ENCODE peak calls at places on chromosomes 11 and 22, in five cellular contexts. K, C, D, U and E are unnamed samples.

GRCh38 chr11:66082936-66083698 is 13.0 kb downstream of the PACS1 start:
- DNase-seq in K (no peak), C (no peak), D (no peak), U (no peak), E (no peak)

GRCh38 chr11:45662665-45663485 is 2.5 kb downstream of the CHST1 start:
- DNase-seq in K (peak; percentile 89), C (no peak), D (no peak), U (no peak), E (no peak)

GRCh38 chr22:35560366-35560765 is 19.7 kb downstream of the RASD2 start:
- DNase-seq in K (no peak), C (no peak), D (no peak), U (no peak), E (no peak)

GRCh38 chr22:44623771-44624510 is 78.1 kb upstream of the PRR5 start:
- DNase-seq in K (peak; percentile 22), C (peak; percentile 59), D (peak; percentile 28), U (no peak), E (no peak)

GRCh38 chr11:72069787-72070251 is 10.5 kb downstream of the NUMA1 start:
- DNase-seq in K (peak; percentile 84), C (peak; percentile 84), D (no peak), U (peak; percentile 53), E (no peak)

GRCh38 chr11:64139045-64139444 is 26.9 kb downstream of the MACROD1 start:
- DNase-seq in K (no peak), C (no peak), D (no peak), U (no peak), E (no peak)

GRCh38 chr11:67060111-67060522 is 3.5 kb downstream of the RHOD start:
- DNase-seq in K (peak; percentile 36), C (peak; percentile 57), D (no peak), U (no peak), E (no peak)

GRCh38 chr11:44621140-44621681 is 55.7 kb downstream of the CD82 start:
- DNase-seq in K (peak; percentile 41), C (peak; percentile 72), D (peak; percentile 62), U (peak; percentile 78), E (peak; percentile 71)

GRCh38 chr22:42817556-42817955 is 39.5 kb downstream of the ARFGAP3 start:
- DNase-seq in K (no peak), C (no peak), D (no peak), U (no peak), E (no peak)

GRCh38 chr22:39383841-39384625 is 15.5 kb upstream of the TAB1 start:
- DNase-seq in K (peak; percentile 46), C (no peak), D (no peak), U (no peak), E (no peak)

GRCh38 chr22:29524440-29525191 is 28.9 kb downstream of the THOC5 start:
- DNase-seq in K (peak; percentile 13), C (peak; percentile 8), D (peak; percentile 60), U (peak; percentile 57), E (peak; percentile 33)

GRCh38 chr11:13114566-13115465 is 105.7 kb downstream of the RASSF10 start:
- DNase-seq in K (no peak), C (peak; percentile 49), D (no peak), U (peak; percentile 82), E (no peak)
- TF ChIP-seq CTCF in K (no peak), C (no peak), D (peak; percentile 28), U (no peak), E (no peak)

DNA sequence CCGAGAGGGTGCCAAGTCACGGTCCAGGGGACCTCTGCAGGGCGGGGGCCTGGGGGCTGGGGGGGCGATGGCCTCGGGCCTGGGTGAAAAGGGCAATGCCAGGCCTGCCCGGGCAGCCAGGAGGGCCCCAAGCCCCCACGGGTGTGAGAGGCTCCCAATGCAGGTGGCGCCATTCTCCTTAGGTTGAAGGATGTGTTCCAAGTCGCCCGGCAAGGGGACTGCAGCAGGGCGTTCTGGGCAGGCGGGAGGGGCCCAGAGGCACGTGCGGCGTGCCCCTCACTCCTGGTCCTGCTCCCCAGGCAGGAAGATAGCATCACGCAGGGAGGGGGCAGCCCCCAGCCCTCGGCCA is 730 bp upstream of the TNNI2 start:
- DNase-seq in K (no peak), C (no peak), D (no peak), U (no peak), E (no peak)
- TF ChIP-seq CTCF in K (no peak), C (peak; percentile 6), D (peak; percentile 27), U (no peak), E (peak; percentile 5)

GRCh38 chr11:122024278-122024677 is 91.7 kb downstream of the BLID start:
- DNase-seq in K (no peak), C (no peak), D (no peak), U (no peak), E (no peak)

GRCh38 chr11:122025757-122026156 is 90.3 kb downstream of the BLID start:
- DNase-seq in K (no peak), C (no peak), D (no peak), U (no peak), E (no peak)

GRCh38 chr11:122020902-122021301 is 95.1 kb downstream of the BLID start:
- DNase-seq in K (peak; percentile 33), C (no peak), D (peak; percentile 4), U (no peak), E (no peak)

GRCh38 chr11:122022646-122023045 is 93.4 kb downstream of the BLID start:
- DNase-seq in K (no peak), C (no peak), D (no peak), U (no peak), E (no peak)

DNA sequence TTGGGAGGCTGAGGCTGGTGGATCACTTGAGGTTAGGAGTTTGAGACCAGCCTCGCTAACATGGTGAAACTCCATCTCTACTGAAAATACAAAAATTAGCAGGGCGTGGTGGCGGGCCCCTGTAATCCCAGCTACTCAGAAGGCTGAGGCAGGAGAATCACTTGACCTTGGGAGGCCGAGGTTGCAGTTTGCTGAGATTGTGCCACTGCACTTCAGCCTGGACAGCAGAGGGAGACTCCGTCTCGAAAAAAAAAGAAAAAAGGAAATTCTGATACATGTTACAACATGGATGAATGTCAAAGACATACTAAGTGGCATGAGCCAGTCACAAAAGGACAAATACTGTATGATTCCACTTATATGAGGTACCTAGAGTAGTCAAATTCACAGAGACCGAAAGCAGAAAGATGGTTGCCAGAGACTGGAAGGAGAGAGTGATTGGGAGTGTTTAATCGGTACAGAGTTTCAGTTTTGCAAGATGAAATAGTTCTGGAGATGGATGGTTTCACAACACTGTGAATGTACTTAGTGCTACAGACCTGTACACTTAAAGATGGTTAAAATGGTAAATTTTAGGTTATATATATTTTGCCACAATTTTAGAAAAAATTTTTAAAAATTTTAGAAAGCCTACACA is 92.3 kb downstream of the BLID start:
- DNase-seq in K (no peak), C (no peak), D (no peak), U (no peak), E (no peak)
- TF ChIP-seq CTCF in K (no peak), C (no peak), D (no peak), U (no peak), E (no peak)

GRCh38 chr22:50199836-50200332 is 927 bp upstream of the SELENOO start:
- DNase-seq in K (no peak), C (no peak), D (peak; percentile 24), U (no peak), E (no peak)

GRCh38 chr22:50199251-50199721 is 1.5 kb upstream of the SELENOO start:
- DNase-seq in K (no peak), C (no peak), D (no peak), U (no peak), E (no peak)

GRCh38 chr22:50202130-50202671 is 1.4 kb downstream of the SELENOO start:
- DNase-seq in K (no peak), C (no peak), D (peak; percentile 50), U (no peak), E (no peak)

GRCh38 chr22:50201191-50202129 is 649 bp downstream of the SELENOO start:
- DNase-seq in K (no peak), C (no peak), D (peak; percentile 35), U (no peak), E (no peak)

GRCh38 chr22:50200333-50201190 is at the start of gene SELENOO:
- DNase-seq in K (peak; percentile 77), C (peak; percentile 89), D (peak; percentile 90), U (peak; percentile 88), E (peak; percentile 88)
- TF ChIP-seq CTCF in K (no peak), C (no peak), D (no peak), U (no peak), E (no peak)

GRCh38 chr11:17405232-17406005 is 17.0 kb upstream of the KCNJ11 start:
- DNase-seq in K (peak; percentile 7), C (no peak), D (no peak), U (no peak), E (no peak)
- TF ChIP-seq CTCF in K (no peak), C (no peak), D (no peak), U (no peak), E (no peak)

DNA sequence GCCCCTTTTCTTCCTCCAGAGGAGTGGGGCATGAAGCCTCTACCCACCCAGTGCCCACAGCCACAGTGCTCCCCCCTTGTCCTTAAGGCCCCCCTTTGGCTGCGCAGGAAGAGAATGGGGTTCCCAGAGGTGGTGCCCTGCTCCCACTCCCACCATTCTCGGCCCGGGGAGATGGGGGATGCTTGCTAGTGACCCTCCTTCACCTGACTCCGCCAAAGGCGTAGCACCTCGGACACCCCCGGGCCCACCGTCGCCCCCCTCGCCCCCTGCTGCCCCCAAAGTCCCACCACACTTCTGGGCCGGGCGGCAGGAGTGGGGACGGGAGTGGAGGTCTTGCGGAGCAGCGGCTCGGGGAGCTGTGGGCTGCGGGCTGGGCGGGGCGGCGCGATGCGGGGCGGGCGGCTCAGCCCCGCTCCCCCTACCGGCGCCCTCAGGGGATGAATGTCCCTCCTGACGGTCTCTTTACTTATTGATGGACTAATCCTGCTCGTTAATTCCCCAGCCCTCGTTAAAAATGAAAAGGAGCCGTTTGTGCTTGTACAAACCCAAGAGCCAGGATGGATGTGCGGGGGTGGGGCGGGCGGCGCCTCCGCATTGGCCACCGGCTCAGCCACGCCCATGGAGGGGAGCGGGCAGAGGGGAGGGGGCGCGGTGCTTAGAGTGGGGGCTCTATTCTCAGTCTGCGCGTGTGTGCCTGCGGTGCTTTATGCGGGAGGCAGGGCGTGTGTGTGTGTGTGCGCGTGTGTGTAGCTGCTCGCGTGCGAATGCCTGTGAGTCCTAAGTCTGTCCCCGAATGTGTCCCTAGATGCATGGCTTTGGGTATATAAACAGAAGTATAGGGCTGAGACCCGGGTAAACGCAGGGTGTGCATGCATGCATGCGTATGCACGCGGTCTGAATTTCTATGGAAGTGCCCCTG is 25.6 kb downstream of the SYT7 start:
- DNase-seq in K (no peak), C (no peak), D (no peak), U (no peak), E (no peak)
- TF ChIP-seq CTCF in K (peak; percentile 25), C (no peak), D (no peak), U (no peak), E (no peak)

DNA sequence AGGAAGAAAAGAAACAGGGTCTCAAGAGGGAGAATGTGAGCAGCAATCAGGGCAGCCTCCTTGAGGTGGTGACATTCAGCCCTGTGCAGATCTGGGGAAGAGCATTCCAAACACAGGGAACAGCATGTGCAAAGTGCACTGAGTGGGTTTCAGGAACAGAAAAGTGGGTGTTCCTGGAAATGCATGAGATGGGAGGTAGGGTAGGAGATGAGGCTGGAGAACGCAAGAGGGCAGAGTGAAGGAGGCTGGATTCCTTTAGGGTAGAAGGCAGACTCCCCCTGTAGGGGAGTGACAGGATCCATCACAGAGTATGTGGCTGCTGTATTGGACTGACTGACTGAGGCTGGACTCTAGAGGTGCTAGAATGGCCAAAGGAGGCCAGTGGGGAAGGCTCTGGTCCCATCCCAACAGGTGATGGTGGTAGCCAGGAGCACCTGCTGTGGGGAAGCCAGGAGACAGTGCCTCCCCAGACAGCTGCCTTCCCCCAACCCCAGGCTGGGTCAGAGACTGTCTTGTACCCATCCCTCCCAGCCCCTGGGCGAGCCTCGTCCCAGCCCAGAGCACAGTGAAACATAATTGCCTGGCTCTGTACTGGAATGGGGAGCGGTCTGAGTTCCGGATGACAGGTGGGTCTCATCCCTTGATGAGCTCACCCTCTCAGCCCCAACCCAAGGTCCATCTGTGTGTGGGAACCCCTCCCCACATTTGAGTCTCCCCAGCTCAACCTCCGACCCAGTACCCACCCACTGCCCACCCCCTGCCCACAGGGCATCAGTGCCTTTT is 419.4 kb downstream of the MN1 start:
- DNase-seq in K (no peak), C (no peak), D (peak; percentile 36), U (no peak), E (no peak)
- TF ChIP-seq CTCF in K (no peak), C (no peak), D (peak; percentile 70), U (no peak), E (no peak)